ENCODE peak calls at places on chromosomes 13 and 19, in five cellular contexts. One of them, this sample, is unnamed.

GRCh38 chr19:41249707-41250423 is 14.3 kb upstream of the HNRNPUL1 start:
- DNase-seq in NCI-H510A treated with DMSO at 0.1 percent for 48 hours: no peak
- DNase-seq in breast epithelium: no peak
- DNase-seq in HT1080: no peak
- DNase-seq in substantia nigra: no peak
- DNase-seq in this sample: peak; percentile 32

GRCh38 chr13:43289458-43290255 is 266.3 kb downstream of the DNAJC15 start:
- DNase-seq in NCI-H510A treated with DMSO at 0.1 percent for 48 hours: no peak
- DNase-seq in breast epithelium: no peak
- DNase-seq in HT1080: no peak
- DNase-seq in substantia nigra: no peak
- DNase-seq in this sample: peak; percentile 25

GRCh38 chr13:34512811-34513210 is 429.3 kb upstream of the NBEA start:
- DNase-seq in NCI-H510A treated with DMSO at 0.1 percent for 48 hours: no peak
- DNase-seq in breast epithelium: no peak
- DNase-seq in HT1080: no peak
- DNase-seq in substantia nigra: no peak
- DNase-seq in this sample: no peak

GRCh38 chr19:13043285-13043684 is 48.0 kb downstream of the NFIX start:
- DNase-seq in NCI-H510A treated with DMSO at 0.1 percent for 48 hours: peak; percentile 63
- DNase-seq in breast epithelium: no peak
- DNase-seq in HT1080: no peak
- DNase-seq in substantia nigra: no peak
- DNase-seq in this sample: no peak

GRCh38 chr19:16342002-16342715 is 17.5 kb downstream of the KLF2 start:
- DNase-seq in NCI-H510A treated with DMSO at 0.1 percent for 48 hours: peak; percentile 14
- DNase-seq in breast epithelium: no peak
- DNase-seq in HT1080: no peak
- DNase-seq in substantia nigra: peak; percentile 34
- DNase-seq in this sample: peak; percentile 72

GRCh38 chr19:48963371-48964204 is 1.5 kb upstream of the FTL start:
- DNase-seq in NCI-H510A treated with DMSO at 0.1 percent for 48 hours: no peak
- DNase-seq in breast epithelium: peak; percentile 64
- DNase-seq in HT1080: peak; percentile 79
- DNase-seq in substantia nigra: peak; percentile 63
- DNase-seq in this sample: peak; percentile 64

GRCh38 chr19:6047256-6047655 is 63.0 kb downstream of the RFX2 start:
- DNase-seq in NCI-H510A treated with DMSO at 0.1 percent for 48 hours: no peak
- DNase-seq in breast epithelium: peak; percentile 33
- DNase-seq in HT1080: no peak
- DNase-seq in substantia nigra: no peak
- DNase-seq in this sample: no peak

GRCh38 chr13:51158923-51159322 is 47.8 kb upstream of the C13orf42 start:
- DNase-seq in NCI-H510A treated with DMSO at 0.1 percent for 48 hours: no peak
- DNase-seq in breast epithelium: no peak
- DNase-seq in HT1080: no peak
- DNase-seq in substantia nigra: no peak
- DNase-seq in this sample: peak; percentile 3

GRCh38 chr19:44653977-44654784 is 10.5 kb downstream of the PVR start:
- DNase-seq in NCI-H510A treated with DMSO at 0.1 percent for 48 hours: no peak
- DNase-seq in breast epithelium: peak; percentile 78
- DNase-seq in HT1080: peak; percentile 49
- DNase-seq in substantia nigra: peak; percentile 16
- DNase-seq in this sample: peak; percentile 46

GRCh38 chr19:39878398-39878797 is 32.2 kb upstream of the FBL start:
- DNase-seq in NCI-H510A treated with DMSO at 0.1 percent for 48 hours: no peak
- DNase-seq in breast epithelium: no peak
- DNase-seq in HT1080: no peak
- DNase-seq in substantia nigra: no peak
- DNase-seq in this sample: no peak

GRCh38 chr13:111429064-111429558 is 108.7 kb downstream of the TEX29 start:
- DNase-seq in NCI-H510A treated with DMSO at 0.1 percent for 48 hours: peak; percentile 44
- DNase-seq in breast epithelium: no peak
- DNase-seq in HT1080: peak; percentile 45
- DNase-seq in substantia nigra: peak; percentile 16
- DNase-seq in this sample: peak; percentile 25

GRCh38 chr13:25882732-25883357 is 169.0 kb downstream of the SHISA2 start:
- DNase-seq in NCI-H510A treated with DMSO at 0.1 percent for 48 hours: no peak
- DNase-seq in breast epithelium: no peak
- DNase-seq in HT1080: no peak
- DNase-seq in substantia nigra: no peak
- DNase-seq in this sample: peak; percentile 48

GRCh38 chr13:30204564-30204963 is 102.8 kb downstream of the KATNAL1 start:
- DNase-seq in NCI-H510A treated with DMSO at 0.1 percent for 48 hours: no peak
- DNase-seq in breast epithelium: no peak
- DNase-seq in HT1080: no peak
- DNase-seq in substantia nigra: no peak
- DNase-seq in this sample: no peak

GRCh38 chr19:45419396-45419795 is 4.3 kb downstream of the ERCC1 start:
- DNase-seq in NCI-H510A treated with DMSO at 0.1 percent for 48 hours: no peak
- DNase-seq in breast epithelium: no peak
- DNase-seq in HT1080: no peak
- DNase-seq in substantia nigra: peak; percentile 20
- DNase-seq in this sample: no peak

GRCh38 chr13:44274838-44275237 is 98.8 kb upstream of the SERP2 start:
- DNase-seq in NCI-H510A treated with DMSO at 0.1 percent for 48 hours: no peak
- DNase-seq in breast epithelium: no peak
- DNase-seq in HT1080: peak; percentile 17
- DNase-seq in substantia nigra: no peak
- DNase-seq in this sample: peak; percentile 24